ENCODE peak calls at places on chromosomes 4 and X, in ten cellular contexts. U is NCI-H1105 treated with DMSO at 0.1 percent for 48 hours; J is NB4; N is RCC 7860; I is EH; Z is T-helper 1 cell; P is AG09319; A is GM06990; G is hepatocyte; T is activated naive CD4-positive, alpha-beta T cell treated with anti-CD3 and anti-CD28 coated beads, Interleukin-2, amount 10 ng/mL, durations not matched to agents 7 days and 5 days. H is an unnamed sample.

GRCh38 chrX:68669094-68669830 is 21.8 kb downstream of the STARD8 start:
- DNase-seq in U (no peak), J (no peak), N (no peak), I (peak), Z (no peak), P (no peak), A (no peak), G (no peak), T (no peak), H (no peak)

GRCh38 chr4:77493120-77493767 is 112.4 kb upstream of the CXCL13 start:
- DNase-seq in U (no peak), J (peak), N (no peak), I (no peak), Z (no peak), P (no peak), A (peak), G (no peak), T (no peak), H (no peak)

GRCh38 chrX:72621163-72621562 is 48.5 kb upstream of the HDAC8 start:
- DNase-seq in U (no peak), J (no peak), N (no peak), I (peak), Z (no peak), P (no peak), A (no peak), G (no peak), T (no peak), H (peak)

GRCh38 chrX:74286950-74287349 is 17.0 kb upstream of the ZCCHC13 start:
- DNase-seq in U (no peak), J (no peak), N (no peak), I (peak), Z (no peak), P (peak), A (no peak), G (no peak), T (no peak), H (no peak)

GRCh38 chr4:107853444-107854325 is 29.0 kb downstream of the SGMS2 start:
- DNase-seq in U (no peak), J (no peak), N (peak), I (peak), Z (no peak), P (no peak), A (no peak), G (peak), T (no peak), H (no peak)

GRCh38 chrX:154696328-154697045 is 43.1 kb upstream of the CTAG2 start:
- DNase-seq in U (no peak), J (peak), N (peak), I (peak), Z (no peak), P (no peak), A (no peak), G (no peak), T (no peak), H (no peak)

GRCh38 chr4:10181745-10182445 is 65.3 kb upstream of the WDR1 start:
- DNase-seq in U (no peak), J (no peak), N (no peak), I (no peak), Z (no peak), P (no peak), A (no peak), G (no peak), T (no peak), H (no peak)

GRCh38 chr4:9781343-9782135 is at the start of gene DRD5:
- DNase-seq in U (no peak), J (no peak), N (no peak), I (no peak), Z (no peak), P (no peak), A (no peak), G (peak), T (no peak), H (no peak)

GRCh38 chr4:164252286-164252685 is 501.6 kb upstream of the SMIM31 start:
- DNase-seq in U (no peak), J (no peak), N (no peak), I (no peak), Z (no peak), P (no peak), A (no peak), G (peak), T (no peak), H (no peak)

GRCh38 chr4:141036786-141037185 is 96.5 kb downstream of the RNF150 start:
- DNase-seq in U (peak), J (no peak), N (no peak), I (peak), Z (no peak), P (no peak), A (no peak), G (no peak), T (no peak), H (no peak)

GRCh38 chr4:81425087-81425486 is 46.6 kb downstream of the RASGEF1B start:
- DNase-seq in U (no peak), J (no peak), N (no peak), I (no peak), Z (no peak), P (no peak), A (no peak), G (no peak), T (no peak), H (no peak)

GRCh38 chrX:30220646-30221045 is 5.3 kb downstream of the MAGEB2 start:
- DNase-seq in U (no peak), J (no peak), N (no peak), I (no peak), Z (no peak), P (no peak), A (no peak), G (no peak), T (no peak), H (no peak)

GRCh38 chrX:69318651-69319305 is 153.5 kb upstream of the PJA1 start:
- DNase-seq in U (no peak), J (no peak), N (no peak), I (no peak), Z (no peak), P (no peak), A (no peak), G (no peak), T (no peak), H (no peak)

GRCh38 chr4:22688236-22688635 is 4.5 kb upstream of the GBA3 start:
- DNase-seq in U (no peak), J (no peak), N (peak), I (peak), Z (no peak), P (no peak), A (no peak), G (no peak), T (no peak), H (no peak)

GRCh38 chr4:185542626-185543336 is 7.5 kb upstream of the PDLIM3 start:
- DNase-seq in U (no peak), J (no peak), N (no peak), I (no peak), Z (no peak), P (no peak), A (no peak), G (no peak), T (no peak), H (no peak)

GRCh38 chr4:107183155-107183774 is 147.2 kb upstream of the DKK2 start:
- DNase-seq in U (peak), J (peak), N (peak), I (peak), Z (no peak), P (peak), A (peak), G (peak), T (no peak), H (peak)

GRCh38 chrX:153925739-153926593 is at the start of gene ARHGAP4:
- DNase-seq in U (peak), J (no peak), N (no peak), I (no peak), Z (peak), P (no peak), A (peak), G (no peak), T (peak), H (no peak)

GRCh38 chr4:142356797-142357196 is 489.3 kb downstream of the INPP4B start:
- DNase-seq in U (no peak), J (no peak), N (no peak), I (no peak), Z (no peak), P (no peak), A (no peak), G (no peak), T (no peak), H (no peak)

GRCh38 chr4:164949448-164950118 is 27.9 kb downstream of the TRIM61 start:
- DNase-seq in U (no peak), J (no peak), N (no peak), I (no peak), Z (no peak), P (no peak), A (no peak), G (peak), T (no peak), H (no peak)

GRCh38 chr4:109294468-109295020 is 7.9 kb downstream of the COL25A1 start:
- DNase-seq in U (no peak), J (no peak), N (no peak), I (peak), Z (no peak), P (no peak), A (no peak), G (no peak), T (no peak), H (no peak)

GRCh38 chr4:52032005-52032404 is 6.1 kb downstream of the SGCB start:
- DNase-seq in U (no peak), J (no peak), N (no peak), I (no peak), Z (no peak), P (no peak), A (no peak), G (no peak), T (no peak), H (no peak)

GRCh38 chr4:66639361-66639760 is 905.9 kb downstream of the CENPC start:
- DNase-seq in U (peak), J (no peak), N (no peak), I (peak), Z (no peak), P (no peak), A (no peak), G (no peak), T (no peak), H (no peak)

GRCh38 chr4:55214172-55214571 is 88.8 kb upstream of the KDR start:
- DNase-seq in U (no peak), J (no peak), N (no peak), I (peak), Z (no peak), P (no peak), A (no peak), G (no peak), T (no peak), H (no peak)

GRCh38 chrX:32673193-32673592 is 538.2 kb downstream of the DMD start:
- DNase-seq in U (no peak), J (peak), N (no peak), I (no peak), Z (no peak), P (no peak), A (no peak), G (peak), T (no peak), H (no peak)

GRCh38 chrX:72126539-72127140 is 5.1 kb downstream of the RTL5 start:
- DNase-seq in U (peak), J (peak), N (peak), I (peak), Z (peak), P (peak), A (peak), G (peak), T (peak), H (peak)

GRCh38 chrX:68912113-68912980 is 83.5 kb downstream of the EFNB1 start:
- DNase-seq in U (no peak), J (no peak), N (no peak), I (no peak), Z (no peak), P (no peak), A (no peak), G (peak), T (no peak), H (no peak)

GRCh38 chr4:52838729-52839722 is 23.1 kb upstream of the RASL11B start:
- DNase-seq in U (no peak), J (no peak), N (no peak), I (no peak), Z (no peak), P (no peak), A (no peak), G (no peak), T (no peak), H (no peak)

GRCh38 chrX:140767646-140768045 is 58.1 kb downstream of the LINC00632 start:
- DNase-seq in U (no peak), J (no peak), N (no peak), I (peak), Z (no peak), P (no peak), A (no peak), G (no peak), T (no peak), H (no peak)

GRCh38 chr4:56302102-56302501 is 85.2 kb downstream of the AASDH start:
- DNase-seq in U (no peak), J (no peak), N (no peak), I (no peak), Z (no peak), P (no peak), A (no peak), G (no peak), T (no peak), H (no peak)

GRCh38 chr4:47913858-47914218 is 545 bp downstream of the NFXL1 start:
- DNase-seq in U (peak), J (peak), N (no peak), I (no peak), Z (peak), P (no peak), A (no peak), G (peak), T (peak), H (no peak)

GRCh38 chr4:7805533-7806079 is 134.1 kb downstream of the AFAP1 start:
- DNase-seq in U (peak), J (no peak), N (peak), I (peak), Z (no peak), P (peak), A (no peak), G (peak), T (no peak), H (no peak)

GRCh38 chr4:40492747-40493146 is 136.9 kb downstream of the RBM47 start:
- DNase-seq in U (no peak), J (no peak), N (no peak), I (no peak), Z (no peak), P (no peak), A (no peak), G (no peak), T (no peak), H (no peak)

GRCh38 chr4:159105063-159105414 is 2.2 kb downstream of the RAPGEF2 start:
- DNase-seq in U (no peak), J (no peak), N (peak), I (peak), Z (no peak), P (no peak), A (no peak), G (peak), T (no peak), H (no peak)

GRCh38 chrX:12693754-12694153 is 97.5 kb upstream of the PRPS2 start:
- DNase-seq in U (no peak), J (peak), N (no peak), I (peak), Z (no peak), P (no peak), A (no peak), G (no peak), T (no peak), H (no peak)

GRCh38 chr4:11468901-11469300 is 40.2 kb upstream of the HS3ST1 start:
- DNase-seq in U (no peak), J (no peak), N (no peak), I (no peak), Z (no peak), P (no peak), A (no peak), G (peak), T (no peak), H (no peak)

GRCh38 chr4:137193564-137193963 is 338.7 kb downstream of the PCDH18 start:
- DNase-seq in U (no peak), J (no peak), N (no peak), I (no peak), Z (no peak), P (no peak), A (no peak), G (no peak), T (no peak), H (no peak)

GRCh38 chr4:14879643-14880042 is 122.6 kb upstream of the CPEB2 start:
- DNase-seq in U (no peak), J (no peak), N (no peak), I (no peak), Z (no peak), P (no peak), A (no peak), G (no peak), T (no peak), H (no peak)

GRCh38 chr4:68264875-68265565 is 19.5 kb upstream of the TMPRSS11B start:
- DNase-seq in U (no peak), J (no peak), N (no peak), I (no peak), Z (no peak), P (no peak), A (no peak), G (no peak), T (no peak), H (no peak)